ENCODE peak calls at places on chromosomes 16 and 17, in seven cellular contexts. C is dorsolateral prefrontal cortex, O is epithelial cell of esophagus, U is endothelial cell of umbilical vein, T is cardiac muscle cell, B is AG04450, F is Caco-2. S is an unnamed sample.

GRCh38 chr17:75626496-75627038 is 6.7 kb upstream of the SMIM5 start:
- DNase-seq in C (no peak), O (no peak), U (no peak), T (no peak), B (no peak), F (no peak), S (no peak)

GRCh38 chr17:78933025-78933958 is 8.1 kb upstream of the TIMP2 start:
- DNase-seq in C (no peak), O (peak), U (peak), T (peak), B (peak), F (no peak), S (no peak)

GRCh38 chr16:22141746-22142145 is 20.6 kb upstream of the SDR42E2 start:
- DNase-seq in C (no peak), O (peak), U (peak), T (peak), B (no peak), F (no peak), S (no peak)

GRCh38 chr17:67449065-67449464 is 72.0 kb downstream of the PITPNC1 start:
- DNase-seq in C (no peak), O (no peak), U (peak), T (peak), B (no peak), F (no peak), S (no peak)

GRCh38 chr17:29178750-29179231 is 1.4 kb downstream of the MYO18A start:
- DNase-seq in C (no peak), O (peak), U (no peak), T (no peak), B (no peak), F (no peak), S (peak)

GRCh38 chr17:1067282-1067956 is 70.5 kb downstream of the TIMM22 start:
- DNase-seq in C (no peak), O (peak), U (no peak), T (peak), B (no peak), F (no peak), S (peak)

GRCh38 chr17:66637491-66637890 is 197.4 kb upstream of the CACNG5 start:
- DNase-seq in C (no peak), O (peak), U (no peak), T (no peak), B (no peak), F (no peak), S (peak)

GRCh38 chr16:69479806-69480205 is 55.4 kb downstream of the CYB5B start:
- DNase-seq in C (no peak), O (peak), U (no peak), T (no peak), B (no peak), F (no peak), S (no peak)

GRCh38 chr16:89912143-89912542 is 6.5 kb upstream of the MC1R start:
- DNase-seq in C (no peak), O (no peak), U (no peak), T (no peak), B (no peak), F (no peak), S (no peak)

GRCh38 chr17:51913491-51913890 is 245.0 kb downstream of the CA10 start:
- DNase-seq in C (no peak), O (no peak), U (no peak), T (no peak), B (no peak), F (no peak), S (no peak)

GRCh38 chr17:38577645-38578173 is 28.0 kb downstream of the SRCIN1 start:
- DNase-seq in C (no peak), O (no peak), U (no peak), T (no peak), B (no peak), F (no peak), S (no peak)
- H3K4me3 ChIP-seq in C (peak), O (no peak), U (no peak), T (no peak), B (no peak), F (no peak), S (no peak)

GRCh38 chr16:68085259-68086071 is at the start of gene NFATC3:
- DNase-seq in C (peak), O (peak), U (peak), T (peak), B (peak), F (peak), S (peak)
- TF ChIP-seq CTCF in C (no peak), O (no peak), U (no peak), T (no peak), B (no peak), F (no peak), S (no peak)

GRCh38 chr16:66698046-66698445 is 1.5 kb upstream of the CMTM4 start:
- DNase-seq in C (no peak), O (no peak), U (no peak), T (no peak), B (no peak), F (no peak), S (no peak)

GRCh38 chr16:66703359-66704215 is 7.0 kb upstream of the CMTM4 start:
- DNase-seq in C (no peak), O (no peak), U (no peak), T (no peak), B (no peak), F (no peak), S (no peak)

GRCh38 chr16:66699898-66700297 is 3.4 kb upstream of the CMTM4 start:
- DNase-seq in C (no peak), O (no peak), U (no peak), T (no peak), B (no peak), F (no peak), S (no peak)

GRCh38 chr16:66701516-66701915 is 5.0 kb upstream of the CMTM4 start:
- DNase-seq in C (no peak), O (peak), U (no peak), T (no peak), B (no peak), F (no peak), S (no peak)

GRCh38 chr16:66701061-66701460 is 4.5 kb upstream of the CMTM4 start:
- DNase-seq in C (no peak), O (no peak), U (peak), T (peak), B (no peak), F (no peak), S (no peak)
- H3K4me3 ChIP-seq in C (no peak), O (no peak), U (no peak), T (no peak), B (no peak), F (no peak), S (no peak)

GRCh38 chr17:43366809-43367587 is 31.8 kb upstream of the ARL4D start:
- DNase-seq in C (no peak), O (no peak), U (no peak), T (peak), B (no peak), F (no peak), S (no peak)

GRCh38 chr17:43363181-43363925 is 35.4 kb upstream of the ARL4D start:
- DNase-seq in C (no peak), O (no peak), U (no peak), T (no peak), B (no peak), F (no peak), S (peak)

GRCh38 chr17:43367588-43368242 is 31.1 kb upstream of the ARL4D start:
- DNase-seq in C (no peak), O (peak), U (no peak), T (peak), B (peak), F (peak), S (no peak)

GRCh38 chr17:43363926-43364285 is 34.9 kb upstream of the ARL4D start:
- DNase-seq in C (no peak), O (no peak), U (no peak), T (no peak), B (no peak), F (no peak), S (no peak)

DNA sequence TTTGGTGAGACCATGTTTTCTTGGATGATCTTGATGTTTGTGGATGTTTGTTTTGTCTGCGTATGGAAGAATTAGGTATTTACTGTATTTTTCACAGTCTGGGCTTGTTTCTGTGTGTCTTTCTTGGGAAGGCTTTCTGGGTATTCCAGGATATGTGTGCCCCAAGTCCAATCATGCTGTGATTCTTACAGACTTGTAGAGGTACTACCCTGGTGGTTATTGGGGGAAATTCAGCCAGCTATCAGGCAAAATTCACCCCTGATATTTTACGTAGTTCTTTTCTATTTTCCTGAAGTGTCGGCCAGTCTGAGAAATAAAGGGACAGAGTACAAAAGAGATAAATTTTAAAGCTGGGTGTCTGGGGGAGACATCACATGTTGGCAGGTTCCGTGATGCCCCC is 33.4 kb upstream of the ARL4D start:
- DNase-seq in C (no peak), O (no peak), U (no peak), T (no peak), B (no peak), F (no peak), S (no peak)
- TF ChIP-seq CTCF in C (peak), O (peak), U (no peak), T (no peak), B (peak), F (peak), S (no peak)